ENCODE peak calls at places on chromosomes 11 and 22, in nine cellular contexts. V is OCI-LY7, Z is HCT116, N is PC-3, X is hepatocyte, R is SK-N-SH, H is PC-9, C is GM23248, P is MM.1S. E is an unnamed sample.

GRCh38 chr11:131588057-131588456 is 217.6 kb downstream of the NTM start:
- DNase-seq in V (no peak), Z (no peak), N (no peak), X (no peak), R (no peak), H (no peak), C (no peak), P (no peak), E (no peak)

GRCh38 chr11:124219126-124219525 is 21.8 kb upstream of the OR8G1 start:
- DNase-seq in V (no peak), Z (no peak), N (peak; percentile 10), X (no peak), R (no peak), H (no peak), C (no peak), P (no peak), E (no peak)

GRCh38 chr11:57116654-57117053 is 65.1 kb upstream of the LRRC55 start:
- DNase-seq in V (peak; percentile 37), Z (peak; percentile 19), N (peak; percentile 69), X (peak; percentile 42), R (peak; percentile 28), H (peak; percentile 34), C (peak; percentile 64), P (peak; percentile 46), E (peak; percentile 74)

GRCh38 chr11:29166306-29166705 is 850.5 kb downstream of the KCNA4 start:
- DNase-seq in V (no peak), Z (no peak), N (no peak), X (no peak), R (no peak), H (no peak), C (no peak), P (no peak), E (no peak)

GRCh38 chr11:76615950-76616349 is 54.6 kb downstream of the LRRC32 start:
- DNase-seq in V (no peak), Z (no peak), N (no peak), X (no peak), R (no peak), H (no peak), C (peak; percentile 57), P (no peak), E (no peak)

GRCh38 chr11:116473236-116473769 is 299.5 kb downstream of the BUD13 start:
- DNase-seq in V (no peak), Z (no peak), N (no peak), X (no peak), R (peak; percentile 49), H (no peak), C (no peak), P (no peak), E (no peak)

GRCh38 chr11:73185680-73186293 is 32.3 kb upstream of the P2RY2 start:
- DNase-seq in V (no peak), Z (no peak), N (peak; percentile 99), X (no peak), R (no peak), H (peak; percentile 92), C (peak; percentile 97), P (no peak), E (no peak)

GRCh38 chr11:75270896-75271415 is 30.4 kb downstream of the TPBGL start:
- DNase-seq in V (peak; percentile 51), Z (peak; percentile 13), N (peak; percentile 63), X (no peak), R (no peak), H (no peak), C (peak; percentile 47), P (peak; percentile 45), E (peak; percentile 54)

GRCh38 chr11:17798716-17799115 is 64.1 kb downstream of the KCNC1 start:
- DNase-seq in V (no peak), Z (no peak), N (no peak), X (no peak), R (no peak), H (no peak), C (no peak), P (no peak), E (no peak)

GRCh38 chr22:17108256-17109112 is 12.7 kb downstream of the TMEM121B start:
- DNase-seq in V (no peak), Z (no peak), N (no peak), X (no peak), R (no peak), H (no peak), C (no peak), P (no peak), E (no peak)

GRCh38 chr11:8649361-8649760 is 33.1 kb downstream of the TRIM66 start:
- DNase-seq in V (no peak), Z (no peak), N (peak; percentile 45), X (no peak), R (no peak), H (no peak), C (peak; percentile 87), P (no peak), E (no peak)

GRCh38 chr11:86244063-86244521 is 461 bp upstream of the EED start:
- DNase-seq in V (peak; percentile 92), Z (peak; percentile 86), N (peak; percentile 79), X (peak; percentile 95), R (peak; percentile 88), H (peak; percentile 84), C (peak; percentile 95), P (peak; percentile 93), E (peak; percentile 95)

GRCh38 chr11:46202149-46202548 is 75.3 kb upstream of the CREB3L1 start:
- DNase-seq in V (no peak), Z (no peak), N (peak; percentile 47), X (no peak), R (no peak), H (no peak), C (no peak), P (no peak), E (peak; percentile 75)

GRCh38 chr11:66720223-66720898 is 8.7 kb downstream of the SPTBN2 start:
- DNase-seq in V (no peak), Z (peak; percentile 83), N (peak; percentile 99), X (peak; percentile 74), R (peak; percentile 60), H (peak; percentile 98), C (peak; percentile 66), P (no peak), E (peak; percentile 91)

GRCh38 chr11:71201231-71201630 is 51.1 kb downstream of the SHANK2 start:
- DNase-seq in V (no peak), Z (no peak), N (no peak), X (no peak), R (no peak), H (no peak), C (no peak), P (no peak), E (no peak)

GRCh38 chr11:120574881-120575280 is 63.3 kb downstream of the GRIK4 start:
- DNase-seq in V (no peak), Z (no peak), N (no peak), X (no peak), R (no peak), H (no peak), C (no peak), P (no peak), E (no peak)

GRCh38 chr11:120573756-120574354 is 62.3 kb downstream of the GRIK4 start:
- DNase-seq in V (no peak), Z (no peak), N (no peak), X (no peak), R (no peak), H (no peak), C (no peak), P (no peak), E (no peak)

GRCh38 chr11:120569903-120570302 is 58.4 kb downstream of the GRIK4 start:
- DNase-seq in V (no peak), Z (no peak), N (no peak), X (no peak), R (no peak), H (no peak), C (no peak), P (no peak), E (peak; percentile 48)

GRCh38 chr11:120568572-120569307 is 57.2 kb downstream of the GRIK4 start:
- DNase-seq in V (no peak), Z (peak; percentile 35), N (no peak), X (no peak), R (no peak), H (no peak), C (no peak), P (no peak), E (no peak)

DNA sequence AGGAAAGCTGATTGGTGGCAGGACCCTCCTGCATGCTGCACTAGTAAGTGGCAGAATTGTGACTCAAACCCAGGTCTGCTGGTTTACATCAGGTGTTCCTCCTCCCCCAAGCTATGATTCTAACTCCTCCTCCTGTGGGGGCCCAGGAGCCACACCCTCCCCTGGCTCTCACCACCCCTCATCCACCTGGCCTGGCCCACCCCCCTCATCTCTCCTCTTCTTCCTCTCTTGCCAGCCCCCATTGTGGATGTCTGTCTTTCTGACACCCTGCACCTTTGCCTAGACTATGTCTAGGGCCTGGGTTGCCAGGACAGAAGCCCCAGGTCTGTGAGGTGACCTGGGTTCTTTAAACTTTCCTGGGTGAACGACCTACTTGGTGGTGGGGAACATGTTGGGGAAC is 59.9 kb downstream of the GRIK4 start:
- DNase-seq in V (no peak), Z (no peak), N (no peak), X (no peak), R (no peak), H (no peak), C (no peak), P (no peak), E (no peak)
- H3K9me2 ChIP-seq in V (no peaks in the 10 kb centered on the region), Z (no peaks in the 10 kb centered on the region), N (no peaks in the 10 kb centered on the region), X (no peaks in the 10 kb centered on the region), R (no peaks in the 10 kb centered on the region), H (no peaks in the 10 kb centered on the region), C (no peaks in the 10 kb centered on the region), P (no peaks in the 10 kb centered on the region), E (peaks cover 3% of the 10 kb centered on the region)

GRCh38 chr11:64588701-64589100 is 2.3 kb upstream of the SLC22A12 start:
- DNase-seq in V (no peak), Z (no peak), N (no peak), X (no peak), R (no peak), H (no peak), C (no peak), P (no peak), E (no peak)
- H3K9me2 ChIP-seq in V (no peaks in the 10 kb centered on the region), Z (no peaks in the 10 kb centered on the region), N (no peaks in the 10 kb centered on the region), X (no peaks in the 10 kb centered on the region), R (no peaks in the 10 kb centered on the region), H (no peaks in the 10 kb centered on the region), C (no peaks in the 10 kb centered on the region), P (no peaks in the 10 kb centered on the region), E (peaks cover 4% of the 10 kb centered on the region)

GRCh38 chr22:48167238-48167637 is 1404.8 kb downstream of the TBC1D22A start:
- DNase-seq in V (peak; percentile 35), Z (no peak), N (no peak), X (no peak), R (no peak), H (no peak), C (no peak), P (no peak), E (peak; percentile 12)
- H3K9me2 ChIP-seq in V (no peaks in the 10 kb centered on the region), Z (no peaks in the 10 kb centered on the region), N (no peaks in the 10 kb centered on the region), X (no peaks in the 10 kb centered on the region), R (no peaks in the 10 kb centered on the region), H (no peaks in the 10 kb centered on the region), C (no peaks in the 10 kb centered on the region), P (no peaks in the 10 kb centered on the region), E (no peaks in the 10 kb centered on the region)

DNA sequence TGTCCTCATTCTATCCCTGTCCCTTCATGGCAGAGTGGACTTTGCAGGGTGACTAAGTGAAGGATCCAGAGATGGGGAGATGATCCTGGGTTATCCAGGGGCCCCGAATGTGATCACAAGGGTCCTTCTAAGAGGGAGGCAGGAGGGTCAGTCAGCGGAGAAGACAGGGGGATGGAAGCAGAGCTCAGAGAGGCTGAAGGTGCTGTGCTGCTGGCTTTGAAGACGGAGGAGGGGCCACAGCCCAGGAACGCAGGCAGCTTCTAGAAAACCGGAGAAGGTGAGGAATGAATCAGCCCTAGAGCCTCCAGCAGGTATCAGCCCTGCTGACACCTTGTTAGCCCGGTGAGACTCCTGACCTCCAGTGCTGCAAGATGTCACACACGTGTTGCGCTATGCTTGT is 63.7 kb downstream of the CDKN1C start:
- DNase-seq in V (no peak), Z (no peak), N (no peak), X (no peak), R (no peak), H (no peak), C (no peak), P (no peak), E (no peak)
- H3K9me2 ChIP-seq in V (no peaks in the 10 kb centered on the region), Z (no peaks in the 10 kb centered on the region), N (no peaks in the 10 kb centered on the region), X (no peaks in the 10 kb centered on the region), R (no peaks in the 10 kb centered on the region), H (no peaks in the 10 kb centered on the region), C (no peaks in the 10 kb centered on the region), P (no peaks in the 10 kb centered on the region), E (no peaks in the 10 kb centered on the region)

E was measured in GM23338.